ENCODE peak calls at places on chromosomes 6 and 20, in nine cellular contexts. One of them, this sample, is unnamed.

GRCh38 chr6:138979365-138979764 is 8.7 kb downstream of the REPS1 start:
- DNase-seq in GM13976: no peak
- DNase-seq in WERI-Rb-1: no peak
- DNase-seq in body of pancreas: no peak
- DNase-seq in lower leg skin: no peak
- DNase-seq in psoas muscle: no peak
- DNase-seq in cardiac muscle cell: no peak
- DNase-seq in GM23338: no peak
- DNase-seq in GM10248: no peak
- DNase-seq in this sample: no peak

GRCh38 chr6:107187630-107188029 is 72.3 kb upstream of the BEND3 start:
- DNase-seq in GM10248: no peak
- DNase-seq in GM23338: no peak
- DNase-seq in body of pancreas: no peak
- DNase-seq in cardiac muscle cell: no peak
- DNase-seq in psoas muscle: no peak
- DNase-seq in lower leg skin: no peak
- DNase-seq in GM13976: no peak
- DNase-seq in WERI-Rb-1: no peak
- DNase-seq in this sample: no peak

GRCh38 chr6:87623248-87623647 is 33.3 kb downstream of the ORC3 start:
- DNase-seq in cardiac muscle cell: no peak
- DNase-seq in GM23338: no peak
- DNase-seq in GM13976: no peak
- DNase-seq in lower leg skin: no peak
- DNase-seq in WERI-Rb-1: no peak
- DNase-seq in body of pancreas: no peak
- DNase-seq in psoas muscle: no peak
- DNase-seq in GM10248: no peak
- DNase-seq in this sample: no peak

GRCh38 chr6:166351715-166352285 is 9.5 kb upstream of the SFT2D1 start:
- DNase-seq in cardiac muscle cell: no peak
- DNase-seq in body of pancreas: no peak
- DNase-seq in WERI-Rb-1: no peak
- DNase-seq in GM10248: peak
- DNase-seq in psoas muscle: no peak
- DNase-seq in lower leg skin: peak
- DNase-seq in GM13976: peak
- DNase-seq in GM23338: peak
- DNase-seq in this sample: no peak

GRCh38 chr20:57693002-57693582 is 16.7 kb downstream of the PMEPA1 start:
- DNase-seq in cardiac muscle cell: no peak
- DNase-seq in lower leg skin: no peak
- DNase-seq in GM10248: no peak
- DNase-seq in GM13976: no peak
- DNase-seq in GM23338: peak
- DNase-seq in WERI-Rb-1: no peak
- DNase-seq in psoas muscle: no peak
- DNase-seq in body of pancreas: peak
- DNase-seq in this sample: no peak

GRCh38 chr6:87700729-87701675 is 1.0 kb downstream of the AKIRIN2 start:
- DNase-seq in cardiac muscle cell: peak
- DNase-seq in body of pancreas: peak
- DNase-seq in GM10248: peak
- DNase-seq in psoas muscle: peak
- DNase-seq in lower leg skin: no peak
- DNase-seq in GM13976: peak
- DNase-seq in GM23338: peak
- DNase-seq in WERI-Rb-1: peak
- DNase-seq in this sample: peak

GRCh38 chr20:37575884-37576283 is 48.2 kb upstream of the BLCAP start:
- DNase-seq in lower leg skin: no peak
- DNase-seq in GM10248: peak
- DNase-seq in psoas muscle: no peak
- DNase-seq in GM23338: peak
- DNase-seq in WERI-Rb-1: no peak
- DNase-seq in cardiac muscle cell: no peak
- DNase-seq in GM13976: peak
- DNase-seq in body of pancreas: no peak
- DNase-seq in this sample: no peak

GRCh38 chr20:57153238-57153905 is 113.1 kb downstream of the BMP7 start:
- DNase-seq in GM10248: no peak
- DNase-seq in lower leg skin: no peak
- DNase-seq in cardiac muscle cell: no peak
- DNase-seq in GM23338: peak
- DNase-seq in psoas muscle: no peak
- DNase-seq in GM13976: no peak
- DNase-seq in body of pancreas: no peak
- DNase-seq in WERI-Rb-1: no peak
- DNase-seq in this sample: no peak

GRCh38 chr6:110083875-110084585 is 95.4 kb downstream of the WASF1 start:
- DNase-seq in GM23338: peak
- DNase-seq in psoas muscle: no peak
- DNase-seq in GM10248: no peak
- DNase-seq in cardiac muscle cell: no peak
- DNase-seq in body of pancreas: no peak
- DNase-seq in lower leg skin: no peak
- DNase-seq in GM13976: no peak
- DNase-seq in WERI-Rb-1: no peak
- DNase-seq in this sample: no peak

GRCh38 chr6:63636516-63636968 is 940 bp downstream of the PHF3 start:
- DNase-seq in psoas muscle: peak
- DNase-seq in cardiac muscle cell: peak
- DNase-seq in GM13976: peak
- DNase-seq in GM10248: peak
- DNase-seq in GM23338: peak
- DNase-seq in WERI-Rb-1: peak
- DNase-seq in lower leg skin: peak
- DNase-seq in body of pancreas: peak
- DNase-seq in this sample: no peak

GRCh38 chr6:123316733-123317323 is 319.9 kb downstream of the TRDN start:
- DNase-seq in WERI-Rb-1: no peak
- DNase-seq in GM10248: no peak
- DNase-seq in cardiac muscle cell: peak
- DNase-seq in lower leg skin: no peak
- DNase-seq in GM13976: peak
- DNase-seq in psoas muscle: no peak
- DNase-seq in GM23338: peak
- DNase-seq in body of pancreas: no peak
- DNase-seq in this sample: no peak

GRCh38 chr6:97947841-97948240 is 664.8 kb upstream of the MMS22L start:
- DNase-seq in GM13976: no peak
- DNase-seq in psoas muscle: no peak
- DNase-seq in GM23338: no peak
- DNase-seq in lower leg skin: peak
- DNase-seq in cardiac muscle cell: peak
- DNase-seq in body of pancreas: peak
- DNase-seq in GM10248: no peak
- DNase-seq in WERI-Rb-1: no peak
- DNase-seq in this sample: no peak

GRCh38 chr6:107292570-107293285 is 166.6 kb downstream of the PDSS2 start:
- DNase-seq in GM13976: no peak
- DNase-seq in psoas muscle: no peak
- DNase-seq in GM23338: no peak
- DNase-seq in lower leg skin: no peak
- DNase-seq in body of pancreas: no peak
- DNase-seq in cardiac muscle cell: peak
- DNase-seq in GM10248: no peak
- DNase-seq in WERI-Rb-1: no peak
- DNase-seq in this sample: no peak

GRCh38 chr20:45368221-45368980 is 5.4 kb downstream of the SYS1 start:
- DNase-seq in GM10248: peak
- DNase-seq in lower leg skin: no peak
- DNase-seq in body of pancreas: no peak
- DNase-seq in psoas muscle: no peak
- DNase-seq in cardiac muscle cell: no peak
- DNase-seq in GM13976: peak
- DNase-seq in GM23338: no peak
- DNase-seq in WERI-Rb-1: no peak
- DNase-seq in this sample: no peak

GRCh38 chr6:57305112-57305511 is 12.3 kb upstream of the PRIM2 start:
- DNase-seq in GM23338: no peak
- DNase-seq in psoas muscle: no peak
- DNase-seq in cardiac muscle cell: peak
- DNase-seq in lower leg skin: no peak
- DNase-seq in GM13976: no peak
- DNase-seq in GM10248: no peak
- DNase-seq in WERI-Rb-1: peak
- DNase-seq in body of pancreas: no peak
- DNase-seq in this sample: no peak
- TF ChIP-seq CTCF in GM23338: no peak
- TF ChIP-seq CTCF in psoas muscle: no peak
- TF ChIP-seq CTCF in cardiac muscle cell: no peak
- TF ChIP-seq CTCF in lower leg skin: no peak
- TF ChIP-seq CTCF in GM13976: no peak
- TF ChIP-seq CTCF in GM10248: no peak
- TF ChIP-seq CTCF in WERI-Rb-1: no peak
- TF ChIP-seq CTCF in body of pancreas: no peak
- TF ChIP-seq CTCF in this sample: no peak

DNA sequence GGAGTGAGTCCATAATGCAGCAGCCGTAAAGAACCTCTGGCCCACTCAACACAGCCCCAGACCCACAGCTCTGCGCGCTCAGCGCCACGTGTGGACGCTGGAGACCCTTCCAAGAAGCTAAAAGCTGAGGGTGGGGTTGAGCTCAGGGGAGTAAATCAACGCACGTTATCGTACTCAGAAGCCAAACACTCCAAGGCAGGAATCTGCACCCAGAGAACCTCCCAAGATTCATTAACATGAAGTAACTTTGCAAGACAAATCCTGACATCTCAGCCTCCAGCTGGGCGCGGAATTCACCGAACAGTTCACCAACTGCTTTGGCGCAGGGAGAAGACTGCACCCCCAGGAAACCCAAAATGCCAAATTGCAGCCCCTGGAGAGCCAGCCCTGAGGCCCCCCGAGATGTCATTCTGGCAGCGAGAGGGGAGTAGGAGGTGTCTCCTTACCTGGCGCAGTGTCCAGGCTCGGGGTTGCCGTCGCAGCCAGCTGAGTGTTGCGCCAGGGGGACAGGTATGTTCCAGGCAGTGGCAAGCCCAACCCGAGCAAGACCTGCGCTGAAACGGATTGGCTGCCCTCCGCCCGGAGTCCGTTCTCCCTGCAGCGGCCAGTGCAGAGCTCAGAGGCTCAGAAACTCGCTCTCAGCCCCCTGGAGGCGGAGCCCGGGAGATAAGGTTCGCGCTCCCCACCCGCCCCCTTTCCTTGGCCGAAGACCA is at the start of gene COL21A1:
- DNase-seq in GM13976: no peak
- DNase-seq in cardiac muscle cell: peak
- DNase-seq in GM10248: no peak
- DNase-seq in lower leg skin: peak
- DNase-seq in WERI-Rb-1: no peak
- DNase-seq in body of pancreas: peak
- DNase-seq in GM23338: peak
- DNase-seq in psoas muscle: peak
- DNase-seq in this sample: peak
- TF ChIP-seq CTCF in GM13976: no peak
- TF ChIP-seq CTCF in cardiac muscle cell: peak
- TF ChIP-seq CTCF in GM10248: no peak
- TF ChIP-seq CTCF in lower leg skin: no peak
- TF ChIP-seq CTCF in WERI-Rb-1: no peak
- TF ChIP-seq CTCF in body of pancreas: no peak
- TF ChIP-seq CTCF in GM23338: peak
- TF ChIP-seq CTCF in psoas muscle: no peak
- TF ChIP-seq CTCF in this sample: peak

DNA sequence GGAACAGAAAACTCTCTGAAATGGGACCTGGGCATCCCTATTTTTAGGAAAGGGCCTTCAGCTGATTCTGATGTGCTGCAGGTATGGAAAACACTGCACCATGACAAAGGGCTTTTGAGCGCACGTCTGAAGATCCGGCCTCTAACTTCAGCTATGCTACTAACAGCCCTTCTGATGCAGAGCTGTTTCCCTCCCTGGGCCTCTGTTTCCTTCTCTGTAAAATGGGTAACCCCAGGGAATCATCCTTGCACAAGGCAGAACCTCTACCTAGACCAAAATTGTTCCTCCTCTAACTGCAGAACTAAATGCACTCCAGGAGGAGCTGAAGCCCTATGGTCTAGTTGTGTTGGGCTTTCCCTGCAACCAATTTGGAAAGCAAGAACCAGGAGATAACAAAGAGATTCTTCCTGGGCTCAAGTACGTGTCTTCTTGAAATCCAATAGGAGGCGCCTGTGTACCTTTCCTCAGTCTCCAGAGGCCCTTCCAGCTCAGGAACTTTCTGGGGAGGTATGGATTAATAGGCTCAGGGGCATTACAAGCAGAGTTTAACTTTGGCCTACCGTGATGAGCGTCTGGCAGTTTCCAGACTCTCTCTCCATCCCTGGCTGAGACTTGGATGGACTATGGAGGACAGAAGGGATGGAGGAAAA is 5.9 kb downstream of the GPX5 start:
- DNase-seq in WERI-Rb-1: no peak
- DNase-seq in body of pancreas: no peak
- DNase-seq in lower leg skin: no peak
- DNase-seq in GM23338: peak
- DNase-seq in psoas muscle: no peak
- DNase-seq in cardiac muscle cell: no peak
- DNase-seq in GM10248: no peak
- DNase-seq in GM13976: no peak
- DNase-seq in this sample: no peak
- TF ChIP-seq CTCF in WERI-Rb-1: peak
- TF ChIP-seq CTCF in body of pancreas: no peak
- TF ChIP-seq CTCF in lower leg skin: no peak
- TF ChIP-seq CTCF in GM23338: peak
- TF ChIP-seq CTCF in psoas muscle: no peak
- TF ChIP-seq CTCF in cardiac muscle cell: no peak
- TF ChIP-seq CTCF in GM10248: no peak
- TF ChIP-seq CTCF in GM13976: no peak
- TF ChIP-seq CTCF in this sample: no peak

GRCh38 chr20:40812415-40813212 is 123.6 kb upstream of the MAFB start:
- DNase-seq in GM13976: no peak
- DNase-seq in psoas muscle: no peak
- DNase-seq in lower leg skin: no peak
- DNase-seq in body of pancreas: no peak
- DNase-seq in cardiac muscle cell: no peak
- DNase-seq in GM23338: no peak
- DNase-seq in WERI-Rb-1: no peak
- DNase-seq in GM10248: no peak
- DNase-seq in this sample: no peak

GRCh38 chr20:40813213-40813510 is 124.1 kb upstream of the MAFB start:
- DNase-seq in WERI-Rb-1: no peak
- DNase-seq in cardiac muscle cell: no peak
- DNase-seq in GM13976: no peak
- DNase-seq in lower leg skin: no peak
- DNase-seq in GM23338: no peak
- DNase-seq in psoas muscle: no peak
- DNase-seq in GM10248: no peak
- DNase-seq in body of pancreas: no peak
- DNase-seq in this sample: no peak

GRCh38 chr20:40811004-40811403 is 122.0 kb upstream of the MAFB start:
- DNase-seq in lower leg skin: no peak
- DNase-seq in GM23338: no peak
- DNase-seq in GM13976: no peak
- DNase-seq in cardiac muscle cell: no peak
- DNase-seq in GM10248: no peak
- DNase-seq in body of pancreas: no peak
- DNase-seq in WERI-Rb-1: no peak
- DNase-seq in psoas muscle: no peak
- DNase-seq in this sample: no peak

GRCh38 chr20:40810336-40810735 is 121.3 kb upstream of the MAFB start:
- DNase-seq in GM13976: no peak
- DNase-seq in WERI-Rb-1: no peak
- DNase-seq in psoas muscle: no peak
- DNase-seq in GM23338: no peak
- DNase-seq in GM10248: no peak
- DNase-seq in lower leg skin: no peak
- DNase-seq in body of pancreas: no peak
- DNase-seq in cardiac muscle cell: no peak
- DNase-seq in this sample: no peak

GRCh38 chr20:40811660-40812414 is 122.8 kb upstream of the MAFB start:
- DNase-seq in WERI-Rb-1: no peak
- DNase-seq in GM10248: no peak
- DNase-seq in psoas muscle: no peak
- DNase-seq in body of pancreas: no peak
- DNase-seq in cardiac muscle cell: no peak
- DNase-seq in GM13976: no peak
- DNase-seq in GM23338: peak
- DNase-seq in lower leg skin: no peak
- DNase-seq in this sample: no peak
- TF ChIP-seq CTCF in WERI-Rb-1: no peak
- TF ChIP-seq CTCF in GM10248: no peak
- TF ChIP-seq CTCF in psoas muscle: no peak
- TF ChIP-seq CTCF in body of pancreas: no peak
- TF ChIP-seq CTCF in cardiac muscle cell: no peak
- TF ChIP-seq CTCF in GM13976: no peak
- TF ChIP-seq CTCF in GM23338: peak
- TF ChIP-seq CTCF in lower leg skin: no peak
- TF ChIP-seq CTCF in this sample: peak